ENCODE peak calls at places on chromosomes 2 and 18, in six cellular contexts. W is hepatocyte, U is left lung, E is fibroblast of mammary gland, J is AG04450, A is adrenal gland. G is an unnamed sample.

GRCh38 chr2:234081970-234082822 is 31.7 kb downstream of the SPP2 start:
- DNase-seq in W (peak; percentile 39), U (no peak), E (no peak), J (no peak), A (no peak), G (no peak)

GRCh38 chr2:187547353-187547979 is 6.8 kb downstream of the TFPI start:
- DNase-seq in W (peak; percentile 78), U (no peak), E (peak; percentile 98), J (peak; percentile 81), A (no peak), G (peak; percentile 96)

GRCh38 chr18:41459657-41460056 is 495.4 kb upstream of the PIK3C3 start:
- DNase-seq in W (no peak), U (no peak), E (no peak), J (no peak), A (no peak), G (no peak)

GRCh38 chr2:120066708-120067547 is 54.1 kb downstream of the EPB41L5 start:
- DNase-seq in W (peak; percentile 33), U (no peak), E (peak; percentile 12), J (no peak), A (no peak), G (no peak)

GRCh38 chr2:64145119-64145518 is 899 bp upstream of the PELI1 start:
- DNase-seq in W (no peak), U (no peak), E (no peak), J (no peak), A (no peak), G (no peak)

GRCh38 chr18:21163647-21164625 is 52.3 kb upstream of the ROCK1 start:
- DNase-seq in W (no peak), U (no peak), E (peak; percentile 94), J (peak; percentile 80), A (no peak), G (no peak)

GRCh38 chr18:63074987-63075404 is 244.6 kb downstream of the BCL2 start:
- DNase-seq in W (peak; percentile 85), U (peak; percentile 96), E (peak; percentile 20), J (no peak), A (peak; percentile 60), G (no peak)

GRCh38 chr2:196702641-196703040 is 63.1 kb downstream of the CCDC150 start:
- DNase-seq in W (no peak), U (no peak), E (peak; percentile 93), J (peak; percentile 53), A (no peak), G (no peak)

GRCh38 chr2:230411484-230412368 is 4.3 kb upstream of the SP100 start:
- DNase-seq in W (peak; percentile 78), U (peak; percentile 96), E (peak; percentile 45), J (no peak), A (peak; percentile 71), G (peak; percentile 19)

GRCh38 chr2:195146761-195147160 is 510.3 kb upstream of the SLC39A10 start:
- DNase-seq in W (no peak), U (no peak), E (no peak), J (no peak), A (no peak), G (no peak)

GRCh38 chr18:50183556-50183955 is 11.4 kb downstream of the MYO5B start:
- DNase-seq in W (no peak), U (no peak), E (peak; percentile 60), J (no peak), A (no peak), G (peak; percentile 82)

GRCh38 chr18:42654561-42654960 is 460.9 kb downstream of the RIT2 start:
- DNase-seq in W (no peak), U (no peak), E (no peak), J (no peak), A (no peak), G (no peak)

GRCh38 chr2:176768185-176768584 is 444.4 kb upstream of the HNRNPA3 start:
- DNase-seq in W (no peak), U (no peak), E (no peak), J (no peak), A (no peak), G (no peak)

GRCh38 chr2:169184074-169184473 is 114.7 kb downstream of the DHRS9 start:
- DNase-seq in W (no peak), U (no peak), E (peak; percentile 4), J (no peak), A (no peak), G (no peak)

GRCh38 chr2:60821133-60821469 is 60.3 kb upstream of the REL start:
- DNase-seq in W (no peak), U (no peak), E (no peak), J (no peak), A (no peak), G (no peak)

GRCh38 chr18:45726603-45727002 is 2.6 kb downstream of the SLC14A1 start:
- DNase-seq in W (no peak), U (no peak), E (peak; percentile 39), J (no peak), A (no peak), G (no peak)

GRCh38 chr2:127655209-127656073 is 9.5 kb downstream of the GPR17 start:
- DNase-seq in W (no peak), U (peak; percentile 58), E (no peak), J (no peak), A (no peak), G (no peak)

GRCh38 chr2:194166818-194167217 is 1490.2 kb upstream of the SLC39A10 start:
- DNase-seq in W (peak; percentile 52), U (no peak), E (peak; percentile 35), J (no peak), A (no peak), G (no peak)

GRCh38 chr2:4579977-4580376 is 876.6 kb downstream of the DCDC2C start:
- DNase-seq in W (no peak), U (no peak), E (no peak), J (no peak), A (no peak), G (no peak)

GRCh38 chr2:53174539-53174938 is 593.1 kb upstream of the CHAC2 start:
- DNase-seq in W (no peak), U (no peak), E (no peak), J (no peak), A (no peak), G (no peak)

GRCh38 chr2:239160226-239161143 is 240.3 kb downstream of the HDAC4 start:
- DNase-seq in W (no peak), U (peak; percentile 41), E (peak; percentile 19), J (no peak), A (no peak), G (no peak)

GRCh38 chr2:174683392-174683759 is 80.9 kb downstream of the CHRNA1 start:
- DNase-seq in W (peak; percentile 48), U (no peak), E (peak; percentile 60), J (no peak), A (no peak), G (peak; percentile 18)

GRCh38 chr18:9594782-9595181 is 19.6 kb downstream of the PPP4R1 start:
- DNase-seq in W (peak; percentile 45), U (no peak), E (peak; percentile 41), J (no peak), A (no peak), G (no peak)

GRCh38 chr18:36187826-36188721 is 777 bp downstream of the MOCOS start:
- DNase-seq in W (peak; percentile 41), U (peak; percentile 81), E (peak; percentile 57), J (no peak), A (peak; percentile 75), G (no peak)

GRCh38 chr18:36186461-36187137 is 698 bp upstream of the MOCOS start:
- DNase-seq in W (peak; percentile 43), U (peak; percentile 88), E (peak; percentile 19), J (no peak), A (peak; percentile 29), G (no peak)

GRCh38 chr18:36187138-36187825 is at the start of gene MOCOS:
- DNase-seq in W (peak; percentile 89), U (peak; percentile 98), E (peak; percentile 45), J (no peak), A (peak; percentile 83), G (peak; percentile 23)

GRCh38 chr18:36189486-36189885 is 2.2 kb downstream of the MOCOS start:
- DNase-seq in W (no peak), U (no peak), E (no peak), J (no peak), A (no peak), G (no peak)

DNA sequence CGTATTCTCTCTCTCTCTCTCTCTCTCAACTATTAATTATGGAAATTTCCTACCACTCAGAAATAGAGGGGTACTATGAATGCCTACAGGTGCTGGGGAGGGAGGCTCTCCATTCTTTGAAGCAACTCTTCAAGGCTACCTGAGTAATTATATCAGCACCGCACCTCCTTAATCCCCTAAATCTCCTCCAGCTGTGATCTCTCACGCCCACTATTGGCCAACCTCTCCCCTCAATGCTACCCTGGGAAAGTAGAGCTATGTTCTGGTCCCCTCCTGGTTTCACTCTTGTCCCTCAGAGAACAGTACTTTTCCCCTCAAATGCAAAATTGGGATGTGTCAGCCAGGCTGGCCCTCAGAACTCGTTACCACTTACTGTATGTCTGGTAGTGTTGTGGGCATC is 1.6 kb downstream of the MOCOS start:
- DNase-seq in W (no peak), U (no peak), E (no peak), J (no peak), A (no peak), G (no peak)
- TF ChIP-seq CTCF in W (no peak), U (no peak), E (no peak), J (no peak), A (no peak), G (no peak)

GRCh38 chr18:26397019-26397418 is 151.3 kb downstream of the KCTD1 start:
- DNase-seq in W (no peak), U (no peak), E (no peak), J (no peak), A (no peak), G (no peak)
- H3K4me3 ChIP-seq in W (no peak overlapping the region), U (no peak overlapping the region), E (no peak overlapping the region), J (no peak overlapping the region), A (no peak overlapping the region), G (no peak overlapping the region)

DNA sequence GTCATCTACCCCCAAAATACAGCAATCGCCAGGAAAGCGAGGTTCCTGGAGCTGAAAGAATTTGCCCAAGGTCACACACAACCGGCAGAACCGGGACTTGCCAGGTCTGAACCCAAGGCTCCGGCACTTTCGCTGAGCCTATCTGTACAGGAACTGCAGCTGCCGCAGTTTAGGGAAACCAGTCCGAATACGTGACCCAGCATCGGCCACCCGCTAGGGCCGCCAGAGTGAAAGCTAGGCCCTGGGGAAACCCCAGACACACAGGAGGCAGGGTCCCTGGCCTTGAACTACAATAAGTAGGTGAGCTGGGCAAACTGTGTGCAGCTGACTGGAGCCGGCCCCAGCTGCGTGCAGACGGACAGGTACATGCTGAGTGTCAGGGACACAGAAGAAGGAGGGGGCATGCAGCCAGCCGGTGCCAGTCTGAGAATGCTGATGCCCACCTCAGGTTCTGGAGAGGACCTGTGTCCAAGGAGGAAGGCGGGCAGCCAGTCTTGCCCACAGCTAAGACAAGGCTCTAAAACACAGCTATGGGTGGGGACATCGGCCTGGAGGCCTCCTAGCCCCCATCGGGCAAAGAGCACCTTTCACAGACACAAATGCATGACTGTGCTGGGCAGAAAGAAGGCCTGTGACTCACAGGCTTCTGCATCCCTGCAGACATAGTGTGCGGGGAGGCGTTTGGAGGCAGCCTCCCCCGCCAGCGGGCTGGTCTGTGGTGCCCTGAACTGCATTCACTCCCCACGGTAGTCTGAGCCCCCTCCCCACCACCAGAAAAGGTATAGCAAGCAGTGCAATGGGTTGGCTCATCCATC is 107.5 kb upstream of the ID2 start:
- DNase-seq in W (peak; percentile 66), U (no peak), E (no peak), J (no peak), A (peak; percentile 28), G (no peak)
- TF ChIP-seq CTCF in W (no peak), U (no peak), E (no peak), J (no peak), A (no peak), G (no peak)

DNA sequence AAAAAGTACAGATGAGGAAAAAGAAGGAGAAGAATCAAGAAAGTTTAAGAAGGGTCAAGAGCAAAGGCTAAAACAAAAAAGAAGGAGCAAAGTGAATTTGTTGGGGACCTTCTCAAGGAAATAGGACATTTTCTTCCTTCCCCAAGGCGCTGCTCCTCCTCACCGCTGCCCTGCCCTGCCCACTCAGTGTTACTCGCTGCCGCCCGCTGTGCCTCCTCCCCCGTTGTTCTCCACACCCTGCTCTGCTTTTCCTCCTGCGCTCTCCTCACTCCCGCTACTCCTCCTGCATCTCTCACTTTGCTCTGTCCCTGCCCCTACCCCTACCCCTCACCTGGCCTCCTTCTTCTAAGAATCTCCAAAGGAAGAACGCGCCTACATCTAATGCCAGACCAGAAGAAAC is 50.7 kb downstream of the ID2 start:
- DNase-seq in W (no peak), U (no peak), E (no peak), J (no peak), A (no peak), G (no peak)
- H3K4me3 ChIP-seq in W (no peak overlapping the region), U (no peak overlapping the region), E (no peak overlapping the region), J (no peak overlapping the region), A (no peak overlapping the region), G (no peak overlapping the region)

G was measured in kidney epithelial cell.